ENCODE peak calls at places on chromosomes 1 and 21, in five cellular contexts. U is stromal cell of bone marrow; M is posterior cingulate gyrus; E is activated naive CD8-positive, alpha-beta T cell treated with anti-CD3 and anti-CD28 coated beads, Interleukin-2, amount 50 U/mL, for 16 hours; Q is endothelial cell of umbilical vein. K is an unnamed sample.

GRCh38 chr1:15411593-15412487 is 2.2 kb downstream of the EFHD2 start:
- DNase-seq in U (no peak), E (no peak), Q (peak; percentile 15), M (peak; percentile 66), K (peak; percentile 54)

GRCh38 chr1:14958249-14959215 is 195.0 kb upstream of the TMEM51 start:
- DNase-seq in E (no peak), Q (no peak), M (peak; percentile 52), U (no peak), K (no peak)

GRCh38 chr1:9453375-9454093 is 85.7 kb upstream of the SLC25A33 start:
- DNase-seq in Q (no peak), M (no peak), U (no peak), E (no peak), K (no peak)

GRCh38 chr1:150365945-150366344 is 2.0 kb downstream of the RPRD2 start:
- DNase-seq in M (no peak), U (no peak), E (no peak), Q (peak; percentile 38), K (no peak)

GRCh38 chr1:183281039-183281438 is 95.0 kb downstream of the LAMC2 start:
- DNase-seq in Q (no peak), E (no peak), U (peak; percentile 85), M (no peak), K (no peak)

GRCh38 chr21:45846373-45847160 is 135.0 kb upstream of the COL6A1 start:
- DNase-seq in U (peak; percentile 4), E (no peak), Q (no peak), M (no peak), K (peak; percentile 48)

GRCh38 chr21:33870768-33871167 is 44.8 kb downstream of the ATP5PO start:
- DNase-seq in Q (no peak), E (no peak), U (no peak), M (no peak), K (no peak)

GRCh38 chr1:156547434-156547833 is 24.9 kb downstream of the IQGAP3 start:
- DNase-seq in E (no peak), Q (no peak), M (no peak), U (no peak), K (no peak)

GRCh38 chr21:33976082-33976979 is 60.7 kb upstream of the ATP5PO start:
- DNase-seq in M (no peak), U (peak; percentile 98), Q (no peak), E (no peak), K (peak; percentile 35)

GRCh38 chr1:168408531-168409242 is 128.0 kb downstream of the TBX19 start:
- DNase-seq in Q (no peak), E (peak; percentile 47), M (no peak), U (no peak), K (no peak)

GRCh38 chr1:152167835-152168534 is 9.0 kb upstream of the RPTN start:
- DNase-seq in U (peak; percentile 38), Q (no peak), E (no peak), M (no peak), K (no peak)

GRCh38 chr1:233114860-233115259 is 164.4 kb downstream of the NTPCR start:
- DNase-seq in M (no peak), U (no peak), E (no peak), Q (peak; percentile 29), K (no peak)

K was measured in heart right ventricle.